ENCODE peak calls at places on chromosomes 11 and 22, in seven cellular contexts. Y, U, K, P, Q, I and M are unnamed samples.

GRCh38 chr11:66365166-66365565 is 6.4 kb downstream of the SLC29A2 start:
- DNase-seq in Y (no peak), U (no peak), K (no peak), P (no peak), Q (no peak), I (no peak), M (no peak)

GRCh38 chr11:22415481-22415880 is 77.3 kb downstream of the SLC17A6 start:
- DNase-seq in Y (no peak), U (no peak), K (no peak), P (no peak), Q (no peak), I (peak; percentile 9), M (no peak)

GRCh38 chr11:128776088-128776433 is 82.2 kb downstream of the FLI1 start:
- DNase-seq in Y (peak; percentile 27), U (no peak), K (peak; percentile 34), P (peak; percentile 22), Q (no peak), I (no peak), M (no peak)

GRCh38 chr11:451738-452137 is 1.7 kb downstream of the PTDSS2 start:
- DNase-seq in Y (no peak), U (no peak), K (no peak), P (no peak), Q (no peak), I (no peak), M (no peak)

GRCh38 chr22:45804986-45805325 is 133.3 kb downstream of the ATXN10 start:
- DNase-seq in Y (no peak), U (no peak), K (no peak), P (no peak), Q (no peak), I (no peak), M (no peak)

GRCh38 chr22:40182231-40182835 is 4.6 kb downstream of the TNRC6B start:
- DNase-seq in Y (no peak), U (no peak), K (no peak), P (no peak), Q (no peak), I (no peak), M (no peak)

GRCh38 chr11:94455861-94456260 is 37.8 kb downstream of the MRE11 start:
- DNase-seq in Y (no peak), U (no peak), K (no peak), P (no peak), Q (no peak), I (no peak), M (no peak)

GRCh38 chr22:42288791-42289190 is 18.3 kb upstream of the TCF20 start:
- DNase-seq in Y (no peak), U (no peak), K (no peak), P (no peak), Q (no peak), I (no peak), M (no peak)

GRCh38 chr11:118325283-118325682 is 17.2 kb downstream of the CD3D start:
- DNase-seq in Y (no peak), U (no peak), K (no peak), P (no peak), Q (no peak), I (no peak), M (no peak)

GRCh38 chr22:37312549-37313183 is 30.4 kb downstream of the CYTH4 start:
- DNase-seq in Y (no peak), U (no peak), K (no peak), P (no peak), Q (no peak), I (no peak), M (no peak)

GRCh38 chr11:3121931-3122774 is 43.0 kb downstream of the OSBPL5 start:
- DNase-seq in Y (no peak), U (peak; percentile 37), K (no peak), P (no peak), Q (no peak), I (no peak), M (peak; percentile 26)

GRCh38 chr11:62976109-62976508 is 8.7 kb downstream of the SLC22A6 start:
- DNase-seq in Y (no peak), U (no peak), K (no peak), P (no peak), Q (no peak), I (no peak), M (no peak)

GRCh38 chr11:69002101-69002742 is 10.8 kb downstream of the MRGPRF start:
- DNase-seq in Y (no peak), U (peak; percentile 38), K (no peak), P (no peak), Q (no peak), I (no peak), M (no peak)

GRCh38 chr11:121039971-121040613 is 16.2 kb downstream of the TBCEL start:
- DNase-seq in Y (no peak), U (peak; percentile 44), K (no peak), P (no peak), Q (no peak), I (no peak), M (no peak)

GRCh38 chr22:27113211-27114030 is 456.0 kb downstream of the MIAT start:
- DNase-seq in Y (no peak), U (no peak), K (no peak), P (no peak), Q (no peak), I (peak; percentile 79), M (peak; percentile 52)

GRCh38 chr11:75626692-75627536 is 41.9 kb downstream of the MAP6 start:
- DNase-seq in Y (no peak), U (no peak), K (no peak), P (no peak), Q (peak; percentile 47), I (no peak), M (no peak)

DNA sequence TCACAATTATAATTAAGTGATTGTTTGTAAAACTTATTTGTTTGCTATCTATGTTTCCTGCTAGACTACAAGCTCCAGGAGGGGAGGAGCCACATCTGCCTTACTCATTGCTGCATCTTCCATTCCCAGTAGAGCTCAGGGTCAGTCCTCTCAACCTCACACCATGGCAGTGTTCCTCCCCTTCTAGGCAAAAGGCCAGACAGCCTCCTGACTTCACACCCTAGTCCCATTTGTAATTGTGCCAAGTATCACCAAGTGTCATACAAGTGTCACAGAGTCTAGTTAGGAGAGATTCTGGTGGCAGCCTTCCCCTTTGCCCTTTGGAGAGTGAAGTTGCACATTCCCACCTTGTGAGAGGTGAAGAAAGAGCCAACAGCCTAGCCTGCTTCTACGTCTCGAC is 490.4 kb downstream of the INSC start:
- DNase-seq in Y (no peak), U (no peak), K (no peak), P (no peak), Q (no peak), I (no peak), M (no peak)
- H3K9me3 ChIP-seq in Y (no peaks in the 10 kb centered on the region), U (peaks cover 11% of the 10 kb centered on the region), K (no peaks in the 10 kb centered on the region), P (no peaks in the 10 kb centered on the region), Q (no peaks in the 10 kb centered on the region), I (no peaks in the 10 kb centered on the region), M (no peaks in the 10 kb centered on the region)

GRCh38 chr11:33434294-33434693 is 177.1 kb downstream of the HIPK3 start:
- DNase-seq in Y (no peak), U (no peak), K (no peak), P (no peak), Q (no peak), I (no peak), M (no peak)

GRCh38 chr11:33435201-33435600 is 178.0 kb downstream of the HIPK3 start:
- DNase-seq in Y (no peak), U (no peak), K (no peak), P (no peak), Q (no peak), I (no peak), M (no peak)

GRCh38 chr11:33438311-33438710 is 181.1 kb downstream of the HIPK3 start:
- DNase-seq in Y (no peak), U (no peak), K (no peak), P (no peak), Q (no peak), I (no peak), M (no peak)

GRCh38 chr11:33437529-33437928 is 180.3 kb downstream of the HIPK3 start:
- DNase-seq in Y (no peak), U (no peak), K (no peak), P (no peak), Q (no peak), I (no peak), M (no peak)
- H3K36me3 ChIP-seq in Y (no peaks in the 10 kb centered on the region), U (no peaks in the 10 kb centered on the region), K (no peaks in the 10 kb centered on the region), P (no peaks in the 10 kb centered on the region), Q (no peaks in the 10 kb centered on the region), I (no peaks in the 10 kb centered on the region), M (no peaks in the 10 kb centered on the region)

DNA sequence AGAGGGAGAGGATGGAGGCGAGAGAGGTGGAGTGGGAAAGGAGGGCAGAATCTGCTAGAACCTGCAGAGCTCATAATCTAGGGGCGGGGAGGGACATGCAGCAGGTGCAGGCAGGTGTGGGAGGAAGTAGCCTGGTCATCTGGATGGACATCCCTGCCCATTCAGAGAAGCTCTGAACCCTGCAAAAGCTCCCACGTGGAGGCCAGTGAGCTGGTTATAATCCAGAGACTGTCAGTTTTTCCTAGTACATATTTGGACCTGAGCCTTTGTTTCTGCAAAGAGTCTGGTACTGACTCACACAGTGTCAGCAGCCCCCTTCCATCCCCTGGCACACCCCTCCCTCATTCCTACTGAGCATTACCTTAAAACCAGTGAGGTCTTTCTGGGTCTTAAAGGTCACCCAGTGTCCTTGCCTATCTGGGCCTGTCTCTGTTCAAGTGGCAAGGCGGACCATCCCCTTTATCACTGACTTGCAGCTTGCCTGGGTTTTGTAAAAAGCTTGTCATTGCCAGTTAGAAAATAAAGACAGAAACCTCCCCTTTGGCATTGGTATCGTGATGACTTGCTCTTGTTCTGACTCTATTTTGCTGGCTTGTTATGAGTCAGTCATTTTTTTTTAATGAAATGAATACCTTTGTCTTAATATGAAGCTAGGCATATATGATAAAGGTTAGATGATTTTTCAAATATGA is 26.1 kb downstream of the PTPRJ start:
- DNase-seq in Y (no peak), U (no peak), K (no peak), P (no peak), Q (no peak), I (no peak), M (peak; percentile 16)
- H3K9me3 ChIP-seq in Y (no peaks in the 10 kb centered on the region), U (no peaks in the 10 kb centered on the region), K (no peaks in the 10 kb centered on the region), P (no peaks in the 10 kb centered on the region), Q (no peaks in the 10 kb centered on the region), I (no peaks in the 10 kb centered on the region), M (no peaks in the 10 kb centered on the region)

GRCh38 chr11:70335511-70335910 is 62.8 kb upstream of the CTTN start:
- DNase-seq in Y (no peak), U (no peak), K (no peak), P (no peak), Q (no peak), I (no peak), M (no peak)

GRCh38 chr11:70339066-70339465 is 59.3 kb upstream of the CTTN start:
- DNase-seq in Y (no peak), U (no peak), K (no peak), P (no peak), Q (no peak), I (no peak), M (no peak)

GRCh38 chr11:70334351-70334995 is 63.9 kb upstream of the CTTN start:
- DNase-seq in Y (no peak), U (no peak), K (no peak), P (no peak), Q (no peak), I (no peak), M (no peak)

GRCh38 chr11:70341881-70342429 is 56.4 kb upstream of the CTTN start:
- DNase-seq in Y (no peak), U (peak; percentile 55), K (no peak), P (no peak), Q (no peak), I (no peak), M (no peak)

DNA sequence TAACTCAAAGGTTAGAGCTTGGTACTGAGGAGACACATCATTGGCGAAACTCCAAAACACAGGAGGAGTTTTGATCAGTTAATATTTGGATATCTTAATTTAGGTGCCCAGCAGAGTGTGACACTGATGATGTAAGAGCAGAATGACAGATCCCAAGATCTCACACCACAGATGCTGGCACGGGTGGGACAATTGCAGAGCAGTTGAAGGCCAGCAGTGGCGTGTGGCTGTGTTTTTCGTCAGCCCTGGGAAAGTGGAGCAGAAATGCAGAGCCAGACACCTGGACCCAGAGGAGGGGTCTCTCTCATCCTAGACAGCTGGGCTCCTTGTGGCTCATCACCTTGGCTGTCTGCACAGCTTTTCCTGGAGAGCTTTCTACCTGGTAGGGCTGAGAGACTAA is 59.7 kb upstream of the CTTN start:
- DNase-seq in Y (no peak), U (no peak), K (no peak), P (no peak), Q (no peak), I (no peak), M (no peak)
- H3K36me3 ChIP-seq in Y (peaks cover 40% of the 10 kb centered on the region), U (peaks cover 89% of the 10 kb centered on the region), K (peaks cover 76% of the 10 kb centered on the region), P (peaks cover 61% of the 10 kb centered on the region), Q (peaks cover 6% of the 10 kb centered on the region), I (peaks cover 9% of the 10 kb centered on the region), M (no peaks in the 10 kb centered on the region)